ENCODE peak calls at places on chromosomes 4 and X, in four cellular contexts. C, W, H and T are unnamed samples.

GRCh38 chrX:49058794-49059193 is at the start of gene CCDC120:
- DNase-seq in W (no peak), C (no peak), H (no peak), T (no peak)

GRCh38 chrX:29044802-29045201 is 457.6 kb downstream of the IL1RAPL1 start:
- DNase-seq in C (no peak), W (peak), H (no peak), T (no peak)

GRCh38 chr4:53431052-53431451 is 53.6 kb downstream of the FIP1L1 start:
- DNase-seq in H (no peak), C (no peak), W (no peak), T (no peak)

GRCh38 chrX:124646403-124646802 is 300.0 kb downstream of the SH2D1A start:
- DNase-seq in W (no peak), C (no peak), H (no peak), T (no peak)

GRCh38 chr4:103158760-103159159 is 39.4 kb downstream of the CENPE start:
- DNase-seq in W (no peak), H (no peak), C (no peak), T (no peak)

GRCh38 chr4:151715881-151716280 is 44.9 kb downstream of the GATB start:
- DNase-seq in C (no peak), H (no peak), W (no peak), T (no peak)

GRCh38 chr4:548976-549375 is 27.1 kb downstream of the TMEM271 start:
- DNase-seq in C (no peak), W (no peak), H (no peak), T (no peak)

GRCh38 chr4:161336016-161336415 is 827.8 kb downstream of the FSTL5 start:
- DNase-seq in H (no peak), C (no peak), W (no peak), T (no peak)

GRCh38 chr4:38980903-38981676 is 51.1 kb downstream of the TMEM156 start:
- DNase-seq in C (no peak), H (peak), W (peak), T (no peak)

GRCh38 chr4:175346381-175346780 is 428.2 kb downstream of the ADAM29 start:
- DNase-seq in H (no peak), W (no peak), C (no peak), T (peak)

GRCh38 chr4:116001291-116001690 is 887.9 kb upstream of the NDST4 start:
- DNase-seq in W (no peak), C (no peak), H (no peak), T (no peak)

GRCh38 chr4:153789741-153790651 is 1.1 kb upstream of the SFRP2 start:
- DNase-seq in W (no peak), C (no peak), H (no peak), T (no peak)

GRCh38 chr4:2790583-2791517 is 2.0 kb upstream of the SH3BP2 start:
- DNase-seq in W (no peak), C (no peak), H (no peak), T (no peak)

GRCh38 chr4:24473309-24473721 is 111.0 kb downstream of the DHX15 start:
- DNase-seq in W (peak), H (no peak), C (no peak), T (no peak)

GRCh38 chrX:80430826-80431501 is 10.7 kb downstream of the TENT5D start:
- DNase-seq in H (no peak), W (no peak), C (peak), T (peak)

GRCh38 chrX:134999469-134999868 is 8.7 kb downstream of the SMIM10 start:
- DNase-seq in W (peak), H (peak), C (no peak), T (peak)

GRCh38 chr4:2255501-2256155 is 6.3 kb downstream of the MXD4 start:
- DNase-seq in W (no peak), C (no peak), H (no peak), T (no peak)

GRCh38 chr4:143381171-143382118 is 44.8 kb downstream of the GAB1 start:
- DNase-seq in C (no peak), H (no peak), W (peak), T (no peak)

GRCh38 chr4:103098746-103099421 is 750 bp downstream of the BDH2 start:
- DNase-seq in W (peak), H (no peak), C (no peak), T (no peak)

GRCh38 chr4:152325831-152326230 is 210.1 kb downstream of the FBXW7 start:
- DNase-seq in H (no peak), W (no peak), C (no peak), T (no peak)

GRCh38 chr4:48047421-48047844 is 30.9 kb downstream of the NIPAL1 start:
- DNase-seq in C (no peak), W (no peak), H (no peak), T (no peak)

GRCh38 chrX:119398974-119399771 is at the start of gene SLC25A43:
- DNase-seq in C (peak), W (no peak), H (no peak), T (peak)

GRCh38 chr4:120071192-120071795 is 4.6 kb upstream of the MAD2L1 start:
- DNase-seq in C (peak), H (peak), W (peak), T (peak)

GRCh38 chr4:8861576-8862279 is 9.9 kb downstream of the HMX1 start:
- DNase-seq in C (no peak), W (no peak), H (no peak), T (no peak)

GRCh38 chrX:107935200-107935599 is 47.0 kb downstream of the TEX13B start:
- DNase-seq in H (no peak), W (peak), C (no peak), T (peak)

GRCh38 chr4:10078481-10079233 is 37.9 kb downstream of the WDR1 start:
- DNase-seq in C (peak), H (no peak), W (no peak), T (no peak)

GRCh38 chr4:14679906-14680305 is 322.4 kb upstream of the CPEB2 start:
- DNase-seq in H (no peak), W (no peak), C (no peak), T (no peak)

GRCh38 chrX:140817943-140818342 is 108.4 kb downstream of the LINC00632 start:
- DNase-seq in C (peak), H (no peak), W (peak), T (peak)

GRCh38 chr4:153790962-153791551 is 2.2 kb upstream of the SFRP2 start:
- DNase-seq in H (no peak), C (no peak), W (no peak), T (peak)

GRCh38 chr4:80237992-80238391 is 28.5 kb upstream of the FGF5 start:
- DNase-seq in H (no peak), W (peak), C (no peak), T (peak)

GRCh38 chr4:153008578-153009199 is 72.6 kb downstream of the FHDC1 start:
- DNase-seq in C (no peak), H (no peak), W (no peak), T (no peak)

GRCh38 chr4:6905501-6905900 is 4.1 kb upstream of the TBC1D14 start:
- DNase-seq in C (no peak), H (no peak), W (no peak), T (no peak)

GRCh38 chr4:182074139-182074538 is 169.1 kb upstream of the TENM3 start:
- DNase-seq in W (no peak), C (no peak), H (no peak), T (no peak)
- TF ChIP-seq MAZ in W (no peak), C (no peak), H (no peak), T (no peak)

DNA sequence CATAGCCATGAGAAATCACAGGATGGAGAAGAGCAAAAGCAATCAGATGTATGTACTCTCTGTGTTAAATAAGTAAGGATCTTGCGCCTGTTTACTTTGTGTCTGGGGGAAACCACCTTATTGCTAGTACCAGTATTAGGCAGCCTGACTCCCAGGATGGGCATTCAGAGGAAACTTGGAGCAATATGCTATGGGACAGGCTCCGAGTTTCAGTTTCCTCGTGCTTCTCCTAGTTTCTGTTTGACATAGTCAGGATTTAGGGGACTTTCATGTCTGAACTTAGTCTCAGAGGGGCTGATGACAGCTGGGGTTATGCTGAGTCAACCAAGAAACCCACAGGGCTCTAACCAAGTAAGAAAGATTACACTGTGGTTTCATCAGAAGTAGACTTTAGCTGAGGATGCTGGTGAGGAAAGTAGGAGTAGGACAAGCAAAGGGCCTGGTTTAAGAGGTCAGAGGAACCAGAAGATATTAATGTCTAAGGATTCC is 13.5 kb downstream of the NSUN7 start:
- DNase-seq in H (no peak), C (no peak), W (peak), T (no peak)
- TF ChIP-seq MAZ in H (no peak), C (no peak), W (no peak), T (no peak)

GRCh38 chr4:142354794-142355416 is 491.2 kb downstream of the INPP4B start:
- DNase-seq in W (no peak), H (no peak), C (no peak), T (no peak)
- TF ChIP-seq MAZ in W (no peak), H (no peak), C (no peak), T (no peak)

GRCh38 chrX:39984191-39984956 is 113.4 kb downstream of the BCOR start:
- DNase-seq in W (peak), C (peak), H (no peak), T (no peak)

GRCh38 chrX:39983715-39984114 is 114.0 kb downstream of the BCOR start:
- DNase-seq in C (no peak), W (peak), H (no peak), T (no peak)

GRCh38 chrX:39981946-39982345 is 115.8 kb downstream of the BCOR start:
- DNase-seq in C (no peak), H (no peak), W (no peak), T (no peak)

GRCh38 chrX:39985116-39985515 is 112.6 kb downstream of the BCOR start:
- DNase-seq in W (no peak), H (no peak), C (no peak), T (no peak)

GRCh38 chrX:39982927-39983326 is 114.8 kb downstream of the BCOR start:
- DNase-seq in W (no peak), H (no peak), C (no peak), T (no peak)
- TF ChIP-seq MAZ in W (no peak), H (no peak), C (no peak), T (no peak)

GRCh38 chr4:98996056-98996941 is 778 bp downstream of the METAP1 start:
- DNase-seq in C (no peak), H (peak), W (peak), T (peak)
- TF ChIP-seq MAZ in C (no peak), H (no peak), W (no peak), T (no peak)

DNA sequence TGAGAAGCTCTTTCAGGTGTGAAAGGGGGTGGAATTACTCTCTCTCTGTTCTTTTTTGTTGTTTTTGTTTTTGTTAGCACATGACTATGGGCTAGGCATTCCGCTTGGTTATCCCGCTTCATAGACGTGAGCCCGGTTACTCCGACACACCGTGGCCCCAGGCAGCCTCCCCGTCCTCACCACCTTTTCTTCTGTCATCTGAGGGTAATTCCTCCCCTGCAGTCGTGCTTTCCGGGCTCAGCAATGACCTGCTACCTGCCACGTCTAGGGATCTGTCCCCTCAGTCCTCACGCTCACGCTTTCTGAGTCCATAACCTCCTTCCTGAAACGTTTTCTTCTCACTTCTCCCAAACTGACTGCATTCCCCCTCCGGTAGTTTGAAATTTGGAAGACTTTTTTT is 691 bp upstream of the REST start:
- DNase-seq in H (no peak), C (no peak), W (no peak), T (no peak)
- TF ChIP-seq MAZ in H (no peak), C (no peak), W (no peak), T (no peak)